ENCODE peak calls at places on chromosomes 3 and 15, in six cellular contexts. G is WTC11, T is HepG2, X is GM12878, O is K562, Q is H1. N is an unnamed sample.

GRCh38 chr3:179837374-179837773 is 184.5 kb downstream of the USP13 start:
- DNase-seq in G (no peak), T (no peak), X (no peak), O (no peak), Q (no peak), N (peak)

GRCh38 chr3:62374375-62374876 is 1.1 kb upstream of the FEZF2 start:
- DNase-seq in G (peak), T (no peak), X (no peak), O (no peak), Q (no peak), N (peak)

GRCh38 chr15:78174398-78174797 is 25.2 kb downstream of the IDH3A start:
- DNase-seq in G (no peak), T (no peak), X (no peak), O (no peak), Q (no peak), N (no peak)

GRCh38 chr3:120304569-120305090 is 19.6 kb upstream of the GPR156 start:
- DNase-seq in G (no peak), T (no peak), X (no peak), O (no peak), Q (no peak), N (no peak)

GRCh38 chr3:48595526-48596121 is 495 bp upstream of the COL7A1 start:
- DNase-seq in G (peak), T (peak), X (no peak), O (peak), Q (peak), N (peak)

GRCh38 chr15:25242957-25243799 is 195.6 kb downstream of the UBE3A start:
- DNase-seq in G (peak), T (no peak), X (no peak), O (no peak), Q (no peak), N (no peak)

GRCh38 chr3:97992547-97993173 is 20.4 kb upstream of the RIOX2 start:
- DNase-seq in G (no peak), T (peak), X (no peak), O (no peak), Q (no peak), N (no peak)

GRCh38 chr15:41494190-41494921 is 682 bp downstream of the ITPKA start:
- DNase-seq in G (peak), T (peak), X (no peak), O (peak), Q (no peak), N (peak)

GRCh38 chr15:77525411-77525811 is 104.7 kb downstream of the HMG20A start:
- DNase-seq in G (peak), T (no peak), X (no peak), O (no peak), Q (no peak), N (no peak)

GRCh38 chr15:52796742-52797515 is 6.8 kb upstream of the ONECUT1 start:
- DNase-seq in G (no peak), T (no peak), X (no peak), O (no peak), Q (no peak), N (no peak)

GRCh38 chr3:147404000-147404799 is 2.1 kb downstream of the ZIC4 start:
- DNase-seq in G (no peak), T (no peak), X (no peak), O (no peak), Q (no peak), N (peak)

GRCh38 chr3:111714305-111714704 is 119.2 kb upstream of the ZBED2 start:
- DNase-seq in G (peak), T (no peak), X (no peak), O (no peak), Q (peak), N (peak)

GRCh38 chr3:32825601-32826375 is 8.0 kb downstream of the TRIM71 start:
- DNase-seq in G (no peak), T (peak), X (no peak), O (no peak), Q (no peak), N (peak)

GRCh38 chr3:22115581-22115980 is 364.6 kb upstream of the ZNF385D start:
- DNase-seq in G (no peak), T (no peak), X (no peak), O (no peak), Q (no peak), N (no peak)

GRCh38 chr3:78139166-78139565 is 1099.3 kb downstream of the ROBO2 start:
- DNase-seq in G (no peak), T (no peak), X (no peak), O (no peak), Q (no peak), N (no peak)

GRCh38 chr3:129985113-129985512 is 10.6 kb downstream of the TRH start:
- DNase-seq in G (no peak), T (no peak), X (no peak), O (no peak), Q (no peak), N (no peak)

GRCh38 chr3:81744366-81744765 is 17.1 kb downstream of the GBE1 start:
- DNase-seq in G (no peak), T (peak), X (no peak), O (no peak), Q (no peak), N (peak)

GRCh38 chr15:68774521-68775293 is 46.0 kb downstream of the ANP32A start:
- DNase-seq in G (no peak), T (no peak), X (no peak), O (no peak), Q (no peak), N (no peak)

GRCh38 chr15:72302955-72303354 is 17.0 kb downstream of the CELF6 start:
- DNase-seq in G (no peak), T (no peak), X (no peak), O (no peak), Q (no peak), N (no peak)

GRCh38 chr15:72307036-72307435 is 12.9 kb downstream of the CELF6 start:
- DNase-seq in G (no peak), T (no peak), X (no peak), O (no peak), Q (no peak), N (no peak)

GRCh38 chr15:72304596-72304995 is 15.4 kb downstream of the CELF6 start:
- DNase-seq in G (no peak), T (no peak), X (no peak), O (no peak), Q (no peak), N (no peak)

DNA sequence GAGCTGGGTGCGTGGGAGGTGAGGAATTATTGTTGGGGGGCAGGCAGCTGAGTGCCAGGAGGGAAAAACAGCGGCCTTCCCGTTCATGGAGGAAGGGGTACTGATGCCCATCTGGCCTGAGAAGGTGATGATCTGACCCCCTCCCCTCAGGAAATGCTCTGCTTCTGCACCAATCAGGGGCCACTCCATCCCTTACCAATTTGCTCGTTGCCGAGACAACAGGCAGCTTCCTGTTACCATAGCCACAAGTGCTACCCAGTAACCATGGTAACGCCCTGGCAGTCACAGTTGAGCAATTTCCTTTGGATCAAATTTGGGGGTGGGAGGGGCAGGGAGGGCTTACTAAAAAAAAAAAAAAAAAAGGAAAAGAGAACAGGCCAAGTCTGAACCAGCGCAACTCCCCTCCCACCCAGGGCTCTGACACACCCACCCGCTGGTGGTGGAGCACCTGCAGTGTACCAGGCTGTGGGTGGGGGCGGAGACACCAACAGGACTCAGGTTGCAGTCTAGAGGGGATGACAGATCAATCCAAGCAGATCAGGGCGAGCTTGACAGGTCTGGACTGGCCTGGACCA is 13.7 kb downstream of the CELF6 start:
- DNase-seq in G (peak), T (no peak), X (no peak), O (peak), Q (no peak), N (peak)
- TF ChIP-seq CREB1 in G (no peak), T (no peak), X (no peak), O (no peak), Q (no peak), N (no peak)

GRCh38 chr3:50212502-50212901 is 7.4 kb downstream of the SLC38A3 start:
- DNase-seq in G (peak), T (no peak), X (no peak), O (no peak), Q (no peak), N (peak)
- TF ChIP-seq CREB1 in G (no peak), T (no peak), X (no peak), O (no peak), Q (no peak), N (no peak)

GRCh38 chr3:143827425-143827824 is 20.8 kb downstream of the SLC9A9 start:
- DNase-seq in G (no peak), T (no peak), X (no peak), O (no peak), Q (no peak), N (no peak)
- TF ChIP-seq CREB1 in G (no peak), T (no peak), X (no peak), O (no peak), Q (no peak), N (no peak)

GRCh38 chr3:45552773-45553371 is 41.7 kb upstream of the LIMD1 start:
- DNase-seq in G (no peak), T (no peak), X (no peak), O (no peak), Q (no peak), N (no peak)
- TF ChIP-seq CREB1 in G (no peak), T (no peak), X (no peak), O (no peak), Q (no peak), N (no peak)

DNA sequence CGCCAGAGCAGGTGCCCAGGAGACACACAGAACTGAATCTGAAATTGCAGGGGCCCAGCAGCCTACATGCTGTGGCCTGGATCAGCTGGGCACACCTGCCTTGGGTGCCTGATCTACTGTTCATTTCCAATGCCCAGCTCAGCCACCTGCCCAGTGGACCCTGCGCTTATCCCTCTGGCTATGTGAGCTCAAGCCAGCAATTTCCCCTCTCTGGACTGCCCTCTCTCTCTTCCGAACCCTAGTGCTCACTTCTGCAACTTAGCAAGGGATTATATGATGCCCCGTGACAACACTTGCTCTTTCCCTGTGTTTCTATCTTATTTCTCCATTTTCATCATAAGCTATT is 276.0 kb downstream of the UACA start:
- DNase-seq in G (no peak), T (no peak), X (no peak), O (no peak), Q (no peak), N (no peak)
- TF ChIP-seq CREB1 in G (no peak), T (no peak), X (no peak), O (no peak), Q (no peak), N (no peak)

GRCh38 chr3:134350266-134350665 is 24.0 kb downstream of the AMOTL2 start:
- DNase-seq in G (no peak), T (no peak), X (no peak), O (no peak), Q (no peak), N (no peak)

GRCh38 chr3:134347516-134347915 is 26.7 kb downstream of the AMOTL2 start:
- DNase-seq in G (no peak), T (no peak), X (no peak), O (no peak), Q (no peak), N (no peak)

GRCh38 chr3:134350861-134351311 is 23.4 kb downstream of the AMOTL2 start:
- DNase-seq in G (no peak), T (no peak), X (no peak), O (no peak), Q (no peak), N (no peak)

GRCh38 chr3:134346744-134347143 is 27.5 kb downstream of the AMOTL2 start:
- DNase-seq in G (no peak), T (no peak), X (no peak), O (no peak), Q (no peak), N (no peak)

GRCh38 chr3:134348524-134348923 is 25.7 kb downstream of the AMOTL2 start:
- DNase-seq in G (peak), T (no peak), X (no peak), O (no peak), Q (no peak), N (no peak)
- TF ChIP-seq CREB1 in G (no peak), T (no peak), X (no peak), O (no peak), Q (no peak), N (no peak)